ENCODE peak calls at places on chromosome 10, in ten cellular contexts. One of them, this sample, is unnamed.

GRCh38 chr10:2925631-2926030 is 141.7 kb upstream of the PFKP start:
- DNase-seq in activated CD8-positive, alpha-beta memory T cell treated with anti-CD3 and anti-CD28 coated beads for 1 hour: no peak
- DNase-seq in naive thymus-derived CD4-positive, alpha-beta T cell: no peak
- DNase-seq in tibial artery: no peak
- DNase-seq in aorta: peak
- DNase-seq in nucleus accumbens: no peak
- DNase-seq in GM12865: no peak
- DNase-seq in H54: no peak
- DNase-seq in mammary epithelial cell: no peak
- DNase-seq in G401: peak
- DNase-seq in this sample: no peak

GRCh38 chr10:46255696-46256355 is 31.0 kb upstream of the ANTXRL start:
- DNase-seq in activated CD8-positive, alpha-beta memory T cell treated with anti-CD3 and anti-CD28 coated beads for 1 hour: no peak
- DNase-seq in naive thymus-derived CD4-positive, alpha-beta T cell: no peak
- DNase-seq in tibial artery: peak
- DNase-seq in aorta: peak
- DNase-seq in nucleus accumbens: no peak
- DNase-seq in GM12865: peak
- DNase-seq in H54: peak
- DNase-seq in mammary epithelial cell: peak
- DNase-seq in G401: peak
- DNase-seq in this sample: peak

GRCh38 chr10:124350806-124351205 is 67.9 kb downstream of the OAT start:
- DNase-seq in activated CD8-positive, alpha-beta memory T cell treated with anti-CD3 and anti-CD28 coated beads for 1 hour: no peak
- DNase-seq in naive thymus-derived CD4-positive, alpha-beta T cell: no peak
- DNase-seq in tibial artery: peak
- DNase-seq in aorta: no peak
- DNase-seq in nucleus accumbens: no peak
- DNase-seq in GM12865: no peak
- DNase-seq in H54: no peak
- DNase-seq in mammary epithelial cell: no peak
- DNase-seq in G401: no peak
- DNase-seq in this sample: no peak

GRCh38 chr10:115845958-115846357 is 427.0 kb downstream of the GFRA1 start:
- DNase-seq in activated CD8-positive, alpha-beta memory T cell treated with anti-CD3 and anti-CD28 coated beads for 1 hour: no peak
- DNase-seq in naive thymus-derived CD4-positive, alpha-beta T cell: no peak
- DNase-seq in tibial artery: no peak
- DNase-seq in aorta: no peak
- DNase-seq in nucleus accumbens: no peak
- DNase-seq in GM12865: no peak
- DNase-seq in H54: no peak
- DNase-seq in mammary epithelial cell: no peak
- DNase-seq in G401: no peak
- DNase-seq in this sample: no peak

GRCh38 chr10:118256825-118257570 is 85.1 kb downstream of the FAM204A start:
- DNase-seq in activated CD8-positive, alpha-beta memory T cell treated with anti-CD3 and anti-CD28 coated beads for 1 hour: no peak
- DNase-seq in naive thymus-derived CD4-positive, alpha-beta T cell: no peak
- DNase-seq in tibial artery: no peak
- DNase-seq in aorta: no peak
- DNase-seq in nucleus accumbens: no peak
- DNase-seq in GM12865: no peak
- DNase-seq in H54: no peak
- DNase-seq in mammary epithelial cell: no peak
- DNase-seq in G401: no peak
- DNase-seq in this sample: no peak

GRCh38 chr10:34507217-34507616 is 307.9 kb downstream of the PARD3 start:
- DNase-seq in activated CD8-positive, alpha-beta memory T cell treated with anti-CD3 and anti-CD28 coated beads for 1 hour: no peak
- DNase-seq in naive thymus-derived CD4-positive, alpha-beta T cell: no peak
- DNase-seq in tibial artery: no peak
- DNase-seq in aorta: no peak
- DNase-seq in nucleus accumbens: no peak
- DNase-seq in GM12865: no peak
- DNase-seq in H54: no peak
- DNase-seq in mammary epithelial cell: no peak
- DNase-seq in G401: no peak
- DNase-seq in this sample: no peak

GRCh38 chr10:58282615-58283014 is 13.7 kb downstream of the CISD1 start:
- DNase-seq in activated CD8-positive, alpha-beta memory T cell treated with anti-CD3 and anti-CD28 coated beads for 1 hour: no peak
- DNase-seq in naive thymus-derived CD4-positive, alpha-beta T cell: no peak
- DNase-seq in tibial artery: no peak
- DNase-seq in aorta: no peak
- DNase-seq in nucleus accumbens: no peak
- DNase-seq in GM12865: peak
- DNase-seq in H54: no peak
- DNase-seq in mammary epithelial cell: no peak
- DNase-seq in G401: no peak
- DNase-seq in this sample: peak

GRCh38 chr10:59018977-59019376 is 157.5 kb upstream of the PHYHIPL start:
- DNase-seq in activated CD8-positive, alpha-beta memory T cell treated with anti-CD3 and anti-CD28 coated beads for 1 hour: no peak
- DNase-seq in naive thymus-derived CD4-positive, alpha-beta T cell: no peak
- DNase-seq in tibial artery: no peak
- DNase-seq in aorta: no peak
- DNase-seq in nucleus accumbens: no peak
- DNase-seq in GM12865: no peak
- DNase-seq in H54: no peak
- DNase-seq in mammary epithelial cell: no peak
- DNase-seq in G401: no peak
- DNase-seq in this sample: no peak

GRCh38 chr10:73854310-73854709 is 20.0 kb downstream of the CAMK2G start:
- DNase-seq in activated CD8-positive, alpha-beta memory T cell treated with anti-CD3 and anti-CD28 coated beads for 1 hour: no peak
- DNase-seq in naive thymus-derived CD4-positive, alpha-beta T cell: no peak
- DNase-seq in tibial artery: no peak
- DNase-seq in aorta: no peak
- DNase-seq in nucleus accumbens: no peak
- DNase-seq in GM12865: no peak
- DNase-seq in H54: no peak
- DNase-seq in mammary epithelial cell: no peak
- DNase-seq in G401: no peak
- DNase-seq in this sample: no peak

GRCh38 chr10:105605104-105605503 is 964.0 kb downstream of the SORCS3 start:
- DNase-seq in activated CD8-positive, alpha-beta memory T cell treated with anti-CD3 and anti-CD28 coated beads for 1 hour: no peak
- DNase-seq in naive thymus-derived CD4-positive, alpha-beta T cell: no peak
- DNase-seq in tibial artery: no peak
- DNase-seq in aorta: no peak
- DNase-seq in nucleus accumbens: no peak
- DNase-seq in GM12865: no peak
- DNase-seq in H54: no peak
- DNase-seq in mammary epithelial cell: no peak
- DNase-seq in G401: no peak
- DNase-seq in this sample: no peak

GRCh38 chr10:49737474-49738201 is 24.5 kb downstream of the OGDHL start:
- DNase-seq in activated CD8-positive, alpha-beta memory T cell treated with anti-CD3 and anti-CD28 coated beads for 1 hour: no peak
- DNase-seq in naive thymus-derived CD4-positive, alpha-beta T cell: no peak
- DNase-seq in tibial artery: peak
- DNase-seq in aorta: no peak
- DNase-seq in nucleus accumbens: no peak
- DNase-seq in GM12865: no peak
- DNase-seq in H54: no peak
- DNase-seq in mammary epithelial cell: no peak
- DNase-seq in G401: no peak
- DNase-seq in this sample: no peak

GRCh38 chr10:22613011-22613410 is 101.4 kb downstream of the PIP4K2A start:
- DNase-seq in activated CD8-positive, alpha-beta memory T cell treated with anti-CD3 and anti-CD28 coated beads for 1 hour: no peak
- DNase-seq in naive thymus-derived CD4-positive, alpha-beta T cell: no peak
- DNase-seq in tibial artery: no peak
- DNase-seq in aorta: no peak
- DNase-seq in nucleus accumbens: no peak
- DNase-seq in GM12865: no peak
- DNase-seq in H54: no peak
- DNase-seq in mammary epithelial cell: no peak
- DNase-seq in G401: peak
- DNase-seq in this sample: no peak

This sample was measured in GM13976.